ENCODE peak calls at places on chromosomes 7 and 10, in six cellular contexts. B is HT-29; M is AG09319; C is astrocyte of the spinal cord; S is osteoblast; I is activated CD4-positive, alpha-beta T cell treated with anti-CD3 and anti-CD28 coated beads for 36 hours. H is an unnamed sample.

GRCh38 chr7:44935016-44935415 is 43.8 kb downstream of the MYO1G start:
- DNase-seq in B (no peak), M (no peak), C (no peak), S (peak), I (no peak), H (peak)

GRCh38 chr7:33710608-33711007 is 194.7 kb upstream of the BMPER start:
- DNase-seq in B (no peak), M (no peak), C (peak), S (no peak), I (no peak), H (no peak)

GRCh38 chr10:104809288-104810090 is 168.4 kb downstream of the SORCS3 start:
- DNase-seq in B (peak), M (no peak), C (peak), S (no peak), I (no peak), H (no peak)

GRCh38 chr10:79026806-79027146 is 42.0 kb upstream of the ZMIZ1 start:
- DNase-seq in B (no peak), M (no peak), C (no peak), S (peak), I (no peak), H (no peak)

GRCh38 chr10:11609492-11610093 is 1.9 kb downstream of the USP6NL start:
- DNase-seq in B (peak), M (no peak), C (no peak), S (no peak), I (no peak), H (no peak)

GRCh38 chr10:24670964-24671670 is 52.6 kb downstream of the ARHGAP21 start:
- DNase-seq in B (no peak), M (no peak), C (no peak), S (no peak), I (no peak), H (no peak)

GRCh38 chr10:132511692-132512442 is 25.7 kb upstream of the INPP5A start:
- DNase-seq in B (no peak), M (no peak), C (no peak), S (no peak), I (no peak), H (peak)

GRCh38 chr7:77466455-77466854 is 50.3 kb upstream of the GSAP start:
- DNase-seq in B (no peak), M (no peak), C (no peak), S (no peak), I (no peak), H (no peak)

GRCh38 chr7:112112822-112113255 is 93.4 kb downstream of the DOCK4 start:
- DNase-seq in B (no peak), M (peak), C (peak), S (peak), I (no peak), H (no peak)

GRCh38 chr10:31036209-31036608 is 4.5 kb upstream of the ZNF438 start:
- DNase-seq in B (no peak), M (no peak), C (peak), S (no peak), I (no peak), H (no peak)

GRCh38 chr10:124025638-124026336 is 67.6 kb downstream of the CHST15 start:
- DNase-seq in B (peak), M (no peak), C (peak), S (peak), I (no peak), H (no peak)

GRCh38 chr10:4354382-4354812 is 471.6 kb upstream of the AKR1E2 start:
- DNase-seq in B (peak), M (no peak), C (peak), S (no peak), I (no peak), H (no peak)

GRCh38 chr10:15719899-15720634 is at the start of gene ITGA8:
- DNase-seq in B (no peak), M (no peak), C (peak), S (peak), I (peak), H (no peak)

GRCh38 chr7:131076711-131077170 is 250.9 kb upstream of the MKLN1 start:
- DNase-seq in B (no peak), M (no peak), C (peak), S (peak), I (no peak), H (no peak)

GRCh38 chr7:25758559-25758958 is 393.4 kb upstream of the NFE2L3 start:
- DNase-seq in B (no peak), M (no peak), C (no peak), S (no peak), I (no peak), H (no peak)

GRCh38 chr7:116576350-116577319 is 51.8 kb downstream of the CAV1 start:
- DNase-seq in B (no peak), M (peak), C (peak), S (peak), I (peak), H (no peak)

GRCh38 chr10:66366163-66366562 is 559.7 kb upstream of the LRRTM3 start:
- DNase-seq in B (no peak), M (no peak), C (no peak), S (no peak), I (no peak), H (no peak)

GRCh38 chr7:28062197-28062988 is 118.2 kb downstream of the JAZF1 start:
- DNase-seq in B (peak), M (peak), C (peak), S (peak), I (peak), H (peak)

GRCh38 chr10:129525408-129525807 is 58.4 kb downstream of the MGMT start:
- DNase-seq in B (no peak), M (peak), C (peak), S (peak), I (no peak), H (no peak)

GRCh38 chr10:100670828-100671479 is 74.4 kb upstream of the PAX2 start:
- DNase-seq in B (no peak), M (no peak), C (no peak), S (peak), I (peak), H (no peak)

GRCh38 chr7:97024209-97025129 is at the start of gene DLX5:
- DNase-seq in B (no peak), M (peak), C (no peak), S (peak), I (peak), H (peak)

GRCh38 chr7:47580175-47580701 is 1.7 kb downstream of the TNS3 start:
- DNase-seq in B (peak), M (no peak), C (no peak), S (no peak), I (no peak), H (no peak)

GRCh38 chr10:102066421-102067068 is 1.4 kb downstream of the HPS6 start:
- DNase-seq in B (no peak), M (no peak), C (no peak), S (no peak), I (no peak), H (no peak)

GRCh38 chr7:134710854-134711624 is 64.4 kb downstream of the BPGM start:
- DNase-seq in B (no peak), M (no peak), C (no peak), S (no peak), I (peak), H (no peak)

GRCh38 chr10:60433684-60434083 is 44.0 kb upstream of the ANK3 start:
- DNase-seq in B (no peak), M (no peak), C (peak), S (peak), I (no peak), H (no peak)

GRCh38 chr7:27249724-27250636 is 7.4 kb downstream of the EVX1 start:
- DNase-seq in B (no peak), M (no peak), C (no peak), S (peak), I (no peak), H (no peak)

GRCh38 chr7:83429493-83429892 is 219.4 kb downstream of the SEMA3E start:
- DNase-seq in B (no peak), M (no peak), C (no peak), S (no peak), I (no peak), H (no peak)

GRCh38 chr7:150405584-150406310 is 26.6 kb downstream of the ZNF775 start:
- DNase-seq in B (peak), M (no peak), C (no peak), S (peak), I (peak), H (peak)

GRCh38 chr10:4384254-4384653 is 441.8 kb upstream of the AKR1E2 start:
- DNase-seq in B (no peak), M (no peak), C (peak), S (peak), I (no peak), H (no peak)

GRCh38 chr7:75658369-75658768 is 80.4 kb downstream of the HIP1 start:
- DNase-seq in B (no peak), M (no peak), C (peak), S (no peak), I (no peak), H (no peak)

GRCh38 chr7:88243345-88243909 is 23.6 kb upstream of the SRI start:
- DNase-seq in B (peak), M (no peak), C (peak), S (peak), I (no peak), H (no peak)

GRCh38 chr7:102891693-102892261 is 21.0 kb upstream of the LRRC17 start:
- DNase-seq in B (peak), M (no peak), C (peak), S (peak), I (no peak), H (peak)

GRCh38 chr7:17339139-17339538 is 40.7 kb downstream of the AHR start:
- DNase-seq in B (no peak), M (no peak), C (no peak), S (peak), I (no peak), H (no peak)

GRCh38 chr7:29853775-29854174 is 47.5 kb downstream of the WIPF3 start:
- DNase-seq in B (no peak), M (no peak), C (no peak), S (no peak), I (no peak), H (peak)

GRCh38 chr7:137694405-137694804 is 152.4 kb downstream of the DGKI start:
- DNase-seq in B (no peak), M (no peak), C (no peak), S (no peak), I (no peak), H (no peak)